ENCODE peak calls at places on chromosomes 1 and 21, in six cellular contexts. L is NCI-H146, D is body of pancreas, J is COR-L47, X is MV-4-11, P is HuH-7.5. T is an unnamed sample.

GRCh38 chr1:10304295-10304694 is 93.9 kb downstream of the KIF1B start:
- DNase-seq in L (no peak), D (no peak), J (no peak), X (peak; percentile 48), P (no peak), T (no peak)

GRCh38 chr1:79633456-79633855 is 626.9 kb upstream of the ADGRL4 start:
- DNase-seq in L (no peak), D (no peak), J (no peak), X (peak; percentile 83), P (no peak), T (no peak)

GRCh38 chr1:58909162-58909560 is 125.3 kb upstream of the JUN start:
- DNase-seq in L (no peak), D (no peak), J (no peak), X (peak; percentile 42), P (no peak), T (no peak)

GRCh38 chr1:180609643-180610555 is 21.9 kb upstream of the XPR1 start:
- DNase-seq in L (peak; percentile 60), D (peak; percentile 74), J (no peak), X (peak; percentile 8), P (no peak), T (no peak)

GRCh38 chr1:154607084-154607747 is 770 bp downstream of the ADAR start:
- DNase-seq in L (no peak), D (peak; percentile 14), J (no peak), X (peak; percentile 34), P (peak; percentile 26), T (no peak)

GRCh38 chr1:224300346-224300745 is 29.6 kb downstream of the NVL start:
- DNase-seq in L (no peak), D (no peak), J (no peak), X (peak; percentile 41), P (no peak), T (no peak)

GRCh38 chr1:87977145-87977544 is 648.5 kb downstream of the LMO4 start:
- DNase-seq in L (no peak), D (no peak), J (no peak), X (no peak), P (no peak), T (no peak)

GRCh38 chr1:77976433-77977076 is 2.3 kb downstream of the FUBP1 start:
- DNase-seq in L (no peak), D (no peak), J (no peak), X (no peak), P (no peak), T (no peak)

GRCh38 chr21:35100351-35100771 is 51.3 kb upstream of the RUNX1 start:
- DNase-seq in L (no peak), D (no peak), J (no peak), X (no peak), P (no peak), T (no peak)

GRCh38 chr1:7781923-7782495 is 2.1 kb upstream of the PER3 start:
- DNase-seq in L (no peak), D (no peak), J (no peak), X (peak; percentile 59), P (no peak), T (no peak)

GRCh38 chr1:110069302-110070281 is 880 bp downstream of the ALX3 start:
- DNase-seq in L (no peak), D (no peak), J (no peak), X (no peak), P (no peak), T (no peak)

GRCh38 chr1:66546045-66546810 is 12.3 kb downstream of the SGIP1 start:
- DNase-seq in L (no peak), D (no peak), J (no peak), X (no peak), P (no peak), T (no peak)

GRCh38 chr1:162360874-162361260 is 15.8 kb downstream of the SPATA46 start:
- DNase-seq in L (no peak), D (no peak), J (no peak), X (no peak), P (no peak), T (no peak)

GRCh38 chr1:31562707-31563360 is 13.5 kb upstream of the TINAGL1 start:
- DNase-seq in L (no peak), D (no peak), J (no peak), X (no peak), P (no peak), T (no peak)

GRCh38 chr21:38355992-38356781 is 99.4 kb downstream of the KCNJ15 start:
- DNase-seq in L (peak; percentile 67), D (peak; percentile 77), J (peak; percentile 73), X (peak; percentile 39), P (peak; percentile 70), T (peak; percentile 86)

GRCh38 chr1:48044311-48044710 is 47.1 kb upstream of the TRABD2B start:
- DNase-seq in L (no peak), D (no peak), J (no peak), X (no peak), P (no peak), T (no peak)